ENCODE peak calls at places on chromosomes 3 and 15, in four cellular contexts. B is K562, S is WTC11, K is HepG2. C is an unnamed sample.

GRCh38 chr3:114848087-114848486 is 299.0 kb downstream of the ZBTB20 start:
- DNase-seq in B (no peak), S (no peak), K (no peak), C (no peak)

GRCh38 chr15:83733206-83733605 is 79.3 kb downstream of the ADAMTSL3 start:
- DNase-seq in B (no peak), S (no peak), K (no peak), C (no peak)

GRCh38 chr3:40078590-40078989 is 230.9 kb upstream of the EIF1B start:
- DNase-seq in B (no peak), S (no peak), K (no peak), C (no peak)

GRCh38 chr3:23806322-23807160 is 786 bp downstream of the UBE2E1 start:
- DNase-seq in B (peak; percentile 56), S (peak; percentile 55), K (no peak), C (no peak)

GRCh38 chr3:50205719-50206276 is 727 bp downstream of the SLC38A3 start:
- DNase-seq in B (peak; percentile 40), S (peak; percentile 87), K (peak; percentile 73), C (no peak)

GRCh38 chr3:37996785-37997301 is 6.3 kb downstream of the VILL start:
- DNase-seq in B (peak; percentile 84), S (peak; percentile 88), K (peak; percentile 80), C (peak; percentile 74)

GRCh38 chr3:42224658-42225421 is 41.1 kb downstream of the CCK start:
- DNase-seq in B (no peak), S (no peak), K (no peak), C (no peak)

GRCh38 chr3:105829229-105829628 is 39.6 kb downstream of the CBLB start:
- DNase-seq in B (no peak), S (no peak), K (no peak), C (no peak)

GRCh38 chr3:60053518-60054265 is 1003.9 kb upstream of the CFAP20DC start:
- DNase-seq in B (peak; percentile 4), S (no peak), K (no peak), C (no peak)

GRCh38 chr3:52232279-52233107 is 6.5 kb downstream of the TWF2 start:
- DNase-seq in B (no peak), S (no peak), K (no peak), C (no peak)

GRCh38 chr3:192869131-192870027 is 48.3 kb downstream of the MB21D2 start:
- DNase-seq in B (no peak), S (no peak), K (no peak), C (no peak)
- TF ChIP-seq NR2C2 in B (no peak), S (no peak), K (no peak), C (no peak)

DNA sequence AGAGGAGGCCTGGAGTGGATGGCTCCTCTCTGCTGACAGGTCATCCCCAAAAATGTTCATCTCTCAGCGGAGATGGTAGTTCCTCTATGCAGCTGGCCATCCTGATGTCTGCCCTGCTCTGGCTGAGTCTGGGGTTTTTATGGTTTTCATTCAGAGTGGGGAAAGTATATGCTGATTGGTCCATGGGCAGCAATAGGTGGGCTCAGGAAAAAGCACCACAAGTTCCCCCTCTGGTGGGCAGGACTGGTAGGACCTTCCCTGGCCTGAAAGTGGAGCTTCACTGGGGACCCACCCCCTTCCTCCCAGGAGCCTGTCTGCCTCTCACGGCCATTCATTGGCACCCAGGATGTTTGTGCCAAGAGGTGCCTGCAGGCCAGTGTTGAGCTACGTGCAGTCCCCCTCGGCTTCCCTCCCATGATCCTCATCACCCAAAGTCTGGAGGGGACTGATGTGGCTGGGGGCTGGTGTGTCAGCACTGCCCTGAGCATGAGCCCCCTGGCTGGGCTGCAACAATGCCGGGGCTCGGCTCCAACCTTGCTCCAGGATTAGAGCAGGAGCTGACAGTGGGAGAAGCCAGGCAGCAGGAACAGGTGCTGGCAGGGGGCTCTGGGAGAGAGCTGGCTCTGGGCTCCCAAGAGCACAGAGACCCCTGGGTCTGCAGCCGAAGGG is 13.1 kb upstream of the BLOC1S6 start:
- DNase-seq in B (peak; percentile 35), S (peak; percentile 92), K (peak; percentile 61), C (no peak)
- TF ChIP-seq NR2C2 in B (no peak), S (no peak), K (no peak), C (no peak)

GRCh38 chr15:67884514-67885225 is 44.8 kb upstream of the RNU6-1 start:
- DNase-seq in B (peak; percentile 94), S (peak; percentile 76), K (peak; percentile 89), C (no peak)
- TF ChIP-seq NR2C2 in B (peak; percentile 61), S (no peak), K (peak; percentile 57), C (no peak)

DNA sequence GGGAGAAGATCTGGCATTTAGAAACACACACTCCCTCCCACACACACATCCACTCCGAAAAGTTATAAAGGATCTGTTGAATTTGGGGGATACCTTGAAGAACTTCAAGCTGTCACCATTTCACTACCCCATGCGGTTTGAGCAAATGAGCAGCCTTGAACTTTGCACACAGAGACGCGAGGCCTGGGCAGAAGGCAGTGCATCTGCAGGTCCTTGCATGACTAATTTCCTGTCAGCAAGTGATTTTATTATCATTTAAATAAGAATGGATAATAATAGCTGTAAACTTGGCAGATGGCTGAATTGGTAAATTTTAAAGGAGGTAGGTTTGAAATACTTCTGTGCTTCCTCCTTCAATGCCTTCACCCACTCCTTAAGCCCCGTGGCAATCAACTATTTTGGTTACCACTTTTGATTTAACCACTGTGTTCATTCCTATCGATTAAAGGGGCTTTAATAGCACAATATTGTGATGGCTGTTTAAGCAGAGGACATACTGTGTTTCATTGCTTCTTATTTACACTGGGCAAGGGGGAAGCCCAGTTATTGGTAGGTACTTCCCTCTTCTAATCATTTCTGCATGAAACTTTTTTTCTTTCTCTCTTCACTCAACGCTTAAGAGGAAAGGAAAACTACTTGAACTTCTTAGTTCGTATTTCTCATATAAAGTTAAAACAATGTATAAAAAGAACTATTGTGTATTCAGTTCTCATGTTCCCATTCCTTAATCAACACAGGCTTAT is 108.1 kb downstream of the ROBO2 start:
- DNase-seq in B (no peak), S (peak; percentile 24), K (no peak), C (no peak)
- TF ChIP-seq NR2C2 in B (no peak), S (no peak), K (no peak), C (no peak)

GRCh38 chr3:79368403-79368802 is 399.4 kb downstream of the ROBO1 start:
- DNase-seq in B (no peak), S (no peak), K (no peak), C (no peak)

GRCh38 chr3:79369306-79369705 is 398.5 kb downstream of the ROBO1 start:
- DNase-seq in B (no peak), S (no peak), K (no peak), C (no peak)

GRCh38 chr3:79367066-79367465 is 400.7 kb downstream of the ROBO1 start:
- DNase-seq in B (no peak), S (no peak), K (no peak), C (no peak)

GRCh38 chr3:79366414-79366813 is 401.4 kb downstream of the ROBO1 start:
- DNase-seq in B (no peak), S (no peak), K (no peak), C (no peak)

DNA sequence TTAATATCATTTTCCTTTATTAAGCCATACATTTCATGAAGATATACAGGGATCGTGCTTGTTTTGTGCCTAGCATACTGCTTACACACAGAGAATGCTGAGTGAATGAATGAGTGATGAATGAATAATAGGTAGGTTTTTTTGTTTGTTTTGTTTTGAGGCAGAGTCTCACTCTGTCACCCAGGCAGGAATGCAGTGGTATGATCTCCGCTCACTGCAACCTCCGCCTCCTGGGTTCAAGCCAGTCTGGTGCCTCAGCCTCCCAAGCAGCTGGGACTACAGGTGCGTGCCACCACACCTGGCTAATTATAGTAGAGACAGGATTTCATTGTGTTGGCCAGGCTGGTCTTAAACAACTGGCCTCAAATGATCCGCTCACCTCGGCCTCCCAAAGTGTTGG is 400.0 kb downstream of the ROBO1 start:
- DNase-seq in B (no peak), S (no peak), K (no peak), C (no peak)
- TF ChIP-seq NR2C2 in B (no peak), S (no peak), K (no peak), C (no peak)

GRCh38 chr3:196080517-196080841 is 1.4 kb downstream of the TFRC start:
- DNase-seq in B (no peak), S (no peak), K (no peak), C (no peak)

GRCh38 chr3:196081834-196082470 is at the start of gene TFRC:
- DNase-seq in B (peak; percentile 99), S (peak; percentile 97), K (peak; percentile 92), C (peak; percentile 82)

GRCh38 chr3:196085534-196085933 is 3.6 kb upstream of the TFRC start:
- DNase-seq in B (no peak), S (no peak), K (no peak), C (no peak)

GRCh38 chr3:196082471-196082971 is 631 bp upstream of the TFRC start:
- DNase-seq in B (peak; percentile 34), S (no peak), K (peak; percentile 10), C (no peak)

GRCh38 chr3:196080997-196081833 is 675 bp downstream of the TFRC start:
- DNase-seq in B (peak; percentile 44), S (peak; percentile 45), K (peak; percentile 35), C (no peak)
- TF ChIP-seq NR2C2 in B (no peak), S (no peak), K (no peak), C (no peak)

GRCh38 chr3:127959873-127960272 is 44.8 kb downstream of the KBTBD12 start:
- DNase-seq in B (peak; percentile 33), S (peak; percentile 48), K (peak; percentile 23), C (no peak)
- TF ChIP-seq NR2C2 in B (no peak), S (no peak), K (no peak), C (no peak)